ENCODE peak calls at places on chromosomes 4 and X, in six cellular contexts. One of them, this sample, is unnamed.

GRCh38 chr4:187157380-187157958 is 433.8 kb upstream of the FAT1 start:
- DNase-seq in mucosa of descending colon: no peak
- DNase-seq in BE2C: no peak
- DNase-seq in AG09319: no peak
- DNase-seq in neural progenitor cell: no peak
- DNase-seq in astrocyte: no peak
- DNase-seq in this sample: no peak

GRCh38 chrX:96684339-96685204 is at the start of gene DIAPH2:
- DNase-seq in mucosa of descending colon: peak
- DNase-seq in BE2C: peak
- DNase-seq in AG09319: no peak
- DNase-seq in neural progenitor cell: peak
- DNase-seq in astrocyte: peak
- DNase-seq in this sample: peak

GRCh38 chr4:74534936-74535335 is 90.0 kb downstream of the AREG start:
- DNase-seq in mucosa of descending colon: peak
- DNase-seq in BE2C: no peak
- DNase-seq in AG09319: no peak
- DNase-seq in neural progenitor cell: no peak
- DNase-seq in astrocyte: no peak
- DNase-seq in this sample: no peak

GRCh38 chr4:76341063-76341462 is 34.5 kb downstream of the STBD1 start:
- DNase-seq in mucosa of descending colon: no peak
- DNase-seq in BE2C: no peak
- DNase-seq in AG09319: no peak
- DNase-seq in neural progenitor cell: no peak
- DNase-seq in astrocyte: peak
- DNase-seq in this sample: no peak

GRCh38 chr4:102687373-102687981 is 73.3 kb downstream of the MANBA start:
- DNase-seq in mucosa of descending colon: no peak
- DNase-seq in BE2C: no peak
- DNase-seq in AG09319: no peak
- DNase-seq in neural progenitor cell: no peak
- DNase-seq in astrocyte: peak
- DNase-seq in this sample: no peak

GRCh38 chrX:97685753-97686152 is 802.0 kb downstream of the RPA4 start:
- DNase-seq in mucosa of descending colon: peak
- DNase-seq in BE2C: peak
- DNase-seq in AG09319: no peak
- DNase-seq in neural progenitor cell: peak
- DNase-seq in astrocyte: peak
- DNase-seq in this sample: no peak

GRCh38 chr4:154036856-154037255 is 248.0 kb upstream of the SFRP2 start:
- DNase-seq in mucosa of descending colon: no peak
- DNase-seq in BE2C: no peak
- DNase-seq in AG09319: no peak
- DNase-seq in neural progenitor cell: no peak
- DNase-seq in astrocyte: no peak
- DNase-seq in this sample: no peak

GRCh38 chr4:26458104-26458503 is 32.2 kb downstream of the CCKAR start:
- DNase-seq in mucosa of descending colon: no peak
- DNase-seq in BE2C: no peak
- DNase-seq in AG09319: no peak
- DNase-seq in neural progenitor cell: no peak
- DNase-seq in astrocyte: peak
- DNase-seq in this sample: no peak

GRCh38 chr4:11424000-11424399 is 4.7 kb downstream of the HS3ST1 start:
- DNase-seq in mucosa of descending colon: peak
- DNase-seq in BE2C: no peak
- DNase-seq in AG09319: no peak
- DNase-seq in neural progenitor cell: peak
- DNase-seq in astrocyte: no peak
- DNase-seq in this sample: no peak

GRCh38 chrX:69031971-69032391 is 133.3 kb downstream of the PJA1 start:
- DNase-seq in mucosa of descending colon: no peak
- DNase-seq in BE2C: no peak
- DNase-seq in AG09319: no peak
- DNase-seq in neural progenitor cell: no peak
- DNase-seq in astrocyte: no peak
- DNase-seq in this sample: no peak

GRCh38 chrX:69028761-69029120 is 136.5 kb downstream of the PJA1 start:
- DNase-seq in mucosa of descending colon: no peak
- DNase-seq in BE2C: no peak
- DNase-seq in AG09319: no peak
- DNase-seq in neural progenitor cell: no peak
- DNase-seq in astrocyte: no peak
- DNase-seq in this sample: no peak

GRCh38 chrX:69032601-69033000 is 132.7 kb downstream of the PJA1 start:
- DNase-seq in mucosa of descending colon: no peak
- DNase-seq in BE2C: no peak
- DNase-seq in AG09319: no peak
- DNase-seq in neural progenitor cell: no peak
- DNase-seq in astrocyte: no peak
- DNase-seq in this sample: no peak

GRCh38 chrX:69029696-69030245 is 135.5 kb downstream of the PJA1 start:
- DNase-seq in mucosa of descending colon: no peak
- DNase-seq in BE2C: no peak
- DNase-seq in AG09319: no peak
- DNase-seq in neural progenitor cell: no peak
- DNase-seq in astrocyte: no peak
- DNase-seq in this sample: no peak

DNA sequence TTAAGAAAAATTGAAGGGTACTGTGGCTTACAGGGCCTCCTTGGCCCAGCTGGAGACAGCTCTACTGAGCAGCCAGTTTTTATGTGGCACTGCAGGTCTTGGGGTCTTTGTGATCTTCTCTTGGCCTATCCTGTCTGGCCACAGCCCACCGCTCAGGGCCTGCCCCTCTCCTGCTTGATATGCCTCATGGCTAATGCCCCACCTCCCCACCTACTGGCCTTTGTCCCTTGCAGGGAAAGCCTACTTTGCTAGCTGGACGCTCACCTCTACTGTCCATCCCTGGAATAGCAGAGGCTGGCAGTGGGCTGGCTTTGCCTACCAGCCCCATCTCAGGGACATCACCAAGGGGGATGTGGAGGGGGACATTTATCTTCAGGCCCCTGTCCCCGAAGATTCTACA is 134.1 kb downstream of the PJA1 start:
- DNase-seq in mucosa of descending colon: peak
- DNase-seq in BE2C: no peak
- DNase-seq in AG09319: no peak
- DNase-seq in neural progenitor cell: peak
- DNase-seq in astrocyte: no peak
- DNase-seq in this sample: no peak
- TF ChIP-seq CTCF in mucosa of descending colon: no peak
- TF ChIP-seq CTCF in BE2C: peak
- TF ChIP-seq CTCF in AG09319: peak
- TF ChIP-seq CTCF in neural progenitor cell: peak
- TF ChIP-seq CTCF in astrocyte: no peak
- TF ChIP-seq CTCF in this sample: no peak

GRCh38 chrX:141814213-141814857 is 23.8 kb upstream of the MAGEC3 start:
- DNase-seq in mucosa of descending colon: no peak
- DNase-seq in BE2C: no peak
- DNase-seq in AG09319: no peak
- DNase-seq in neural progenitor cell: no peak
- DNase-seq in astrocyte: no peak
- DNase-seq in this sample: no peak

GRCh38 chrX:141815904-141816303 is 22.2 kb upstream of the MAGEC3 start:
- DNase-seq in mucosa of descending colon: no peak
- DNase-seq in BE2C: no peak
- DNase-seq in AG09319: no peak
- DNase-seq in neural progenitor cell: no peak
- DNase-seq in astrocyte: no peak
- DNase-seq in this sample: no peak

GRCh38 chrX:141811438-141811837 is 26.7 kb upstream of the MAGEC3 start:
- DNase-seq in mucosa of descending colon: no peak
- DNase-seq in BE2C: no peak
- DNase-seq in AG09319: no peak
- DNase-seq in neural progenitor cell: no peak
- DNase-seq in astrocyte: no peak
- DNase-seq in this sample: no peak
- TF ChIP-seq CTCF in mucosa of descending colon: no peak
- TF ChIP-seq CTCF in BE2C: no peak
- TF ChIP-seq CTCF in AG09319: no peak
- TF ChIP-seq CTCF in neural progenitor cell: no peak
- TF ChIP-seq CTCF in astrocyte: no peak
- TF ChIP-seq CTCF in this sample: no peak

DNA sequence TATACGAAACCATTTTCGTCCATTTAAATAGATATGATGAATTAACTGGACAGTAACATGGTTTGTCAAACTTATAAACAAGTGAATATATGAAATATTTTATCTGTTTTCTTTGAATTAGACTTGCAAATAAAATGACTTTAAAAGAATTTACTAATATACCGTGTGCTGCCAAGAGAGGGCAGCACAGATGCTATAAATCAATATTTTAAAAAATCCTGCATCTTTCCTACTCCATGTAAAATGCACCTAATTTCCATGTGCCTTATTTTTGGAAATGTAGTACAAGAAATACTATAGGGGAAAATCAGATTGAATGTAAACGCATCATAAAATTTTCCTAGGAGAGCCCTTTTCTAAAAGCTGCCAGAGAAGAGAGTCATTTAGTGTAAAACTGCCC is 62.2 kb downstream of the PRKX start:
- DNase-seq in mucosa of descending colon: peak
- DNase-seq in BE2C: no peak
- DNase-seq in AG09319: peak
- DNase-seq in neural progenitor cell: no peak
- DNase-seq in astrocyte: no peak
- DNase-seq in this sample: no peak
- TF ChIP-seq CTCF in mucosa of descending colon: no peak
- TF ChIP-seq CTCF in BE2C: peak
- TF ChIP-seq CTCF in AG09319: peak
- TF ChIP-seq CTCF in neural progenitor cell: peak
- TF ChIP-seq CTCF in astrocyte: peak
- TF ChIP-seq CTCF in this sample: peak

GRCh38 chr4:143559757-143560147 is 46.2 kb downstream of the SMARCA5 start:
- DNase-seq in mucosa of descending colon: no peak
- DNase-seq in BE2C: peak
- DNase-seq in AG09319: no peak
- DNase-seq in neural progenitor cell: no peak
- DNase-seq in astrocyte: no peak
- DNase-seq in this sample: no peak

GRCh38 chr4:143554728-143555597 is 41.5 kb downstream of the SMARCA5 start:
- DNase-seq in mucosa of descending colon: no peak
- DNase-seq in BE2C: no peak
- DNase-seq in AG09319: no peak
- DNase-seq in neural progenitor cell: no peak
- DNase-seq in astrocyte: no peak
- DNase-seq in this sample: no peak

GRCh38 chr4:143555676-143556075 is 42.2 kb downstream of the SMARCA5 start:
- DNase-seq in mucosa of descending colon: no peak
- DNase-seq in BE2C: no peak
- DNase-seq in AG09319: no peak
- DNase-seq in neural progenitor cell: no peak
- DNase-seq in astrocyte: no peak
- DNase-seq in this sample: no peak

GRCh38 chr4:143558286-143558685 is 44.8 kb downstream of the SMARCA5 start:
- DNase-seq in mucosa of descending colon: no peak
- DNase-seq in BE2C: no peak
- DNase-seq in AG09319: no peak
- DNase-seq in neural progenitor cell: no peak
- DNase-seq in astrocyte: no peak
- DNase-seq in this sample: no peak

GRCh38 chr4:143558823-143559756 is 45.6 kb downstream of the SMARCA5 start:
- DNase-seq in mucosa of descending colon: peak
- DNase-seq in BE2C: peak
- DNase-seq in AG09319: peak
- DNase-seq in neural progenitor cell: peak
- DNase-seq in astrocyte: peak
- DNase-seq in this sample: peak
- TF ChIP-seq CTCF in mucosa of descending colon: peak
- TF ChIP-seq CTCF in BE2C: peak
- TF ChIP-seq CTCF in AG09319: peak
- TF ChIP-seq CTCF in neural progenitor cell: peak
- TF ChIP-seq CTCF in astrocyte: peak
- TF ChIP-seq CTCF in this sample: no peak

This sample was measured in glutamatergic neuron.